ENCODE peak calls at places on chromosomes 4 and X, in eight cellular contexts. A, N, O, Y, M, Z, X and H are unnamed samples.

GRCh38 chr4:182307746-182308145 is 64.5 kb downstream of the TENM3 start:
- DNase-seq in A (no peak), N (peak), O (peak), Y (no peak), M (no peak), Z (no peak), X (no peak), H (no peak)

GRCh38 chr4:120918788-120919187 is 3.7 kb downstream of the PRDM5 start:
- DNase-seq in A (no peak), N (no peak), O (peak), Y (peak), M (no peak), Z (no peak), X (no peak), H (no peak)

GRCh38 chrX:40326186-40326965 is 228.6 kb upstream of the BCOR start:
- DNase-seq in A (no peak), N (peak), O (no peak), Y (no peak), M (no peak), Z (no peak), X (no peak), H (no peak)

GRCh38 chrX:65300104-65300809 is 234.3 kb downstream of the LAS1L start:
- DNase-seq in A (no peak), N (no peak), O (no peak), Y (no peak), M (no peak), Z (no peak), X (no peak), H (no peak)

GRCh38 chr4:140085062-140085622 is 68.8 kb downstream of the MAML3 start:
- DNase-seq in A (no peak), N (no peak), O (no peak), Y (no peak), M (no peak), Z (no peak), X (no peak), H (no peak)

GRCh38 chrX:24241822-24242648 is 71.8 kb downstream of the SUPT20HL2 start:
- DNase-seq in A (no peak), N (peak), O (no peak), Y (no peak), M (peak), Z (peak), X (no peak), H (no peak)

GRCh38 chrX:153611298-153612095 is 12.6 kb upstream of the CCNQ start:
- DNase-seq in A (no peak), N (no peak), O (no peak), Y (no peak), M (no peak), Z (no peak), X (no peak), H (no peak)

GRCh38 chr4:30863031-30863430 is 142.9 kb downstream of the PCDH7 start:
- DNase-seq in A (no peak), N (peak), O (no peak), Y (no peak), M (no peak), Z (no peak), X (no peak), H (no peak)

GRCh38 chrX:130878350-130879341 is 24.4 kb downstream of the ENOX2 start:
- DNase-seq in A (no peak), N (peak), O (peak), Y (peak), M (no peak), Z (peak), X (no peak), H (no peak)

GRCh38 chr4:99536848-99537247 is 26.0 kb downstream of the C4orf17 start:
- DNase-seq in A (no peak), N (no peak), O (no peak), Y (no peak), M (no peak), Z (no peak), X (no peak), H (no peak)

GRCh38 chr4:129140521-129140920 is 44.6 kb downstream of the C4orf33 start:
- DNase-seq in A (no peak), N (no peak), O (no peak), Y (no peak), M (no peak), Z (no peak), X (no peak), H (no peak)

GRCh38 chrX:133999013-133999705 is 13.8 kb upstream of the GPC3 start:
- DNase-seq in A (no peak), N (no peak), O (no peak), Y (peak), M (no peak), Z (no peak), X (no peak), H (peak)

GRCh38 chr4:151147000-151147399 is 47.6 kb downstream of the RPS3A start:
- DNase-seq in A (no peak), N (no peak), O (no peak), Y (no peak), M (no peak), Z (no peak), X (no peak), H (no peak)

GRCh38 chr4:54065282-54066087 is 1.1 kb upstream of the CHIC2 start:
- DNase-seq in A (no peak), N (peak), O (peak), Y (no peak), M (no peak), Z (no peak), X (no peak), H (no peak)

GRCh38 chrX:25020391-25021131 is 4.8 kb upstream of the ARX start:
- DNase-seq in A (no peak), N (no peak), O (no peak), Y (no peak), M (no peak), Z (peak), X (no peak), H (no peak)